ENCODE peak calls at places on chromosomes 3 and 15, in four cellular contexts. Z is stimulated activated CD4-positive, alpha-beta T cell treated with anti-CD3 and anti-CD28 coated beads, TNF-alpha, amount 100 ng/mL, for 4 hours; N is activated CD4-positive, alpha-beta T cell treated with anti-CD3 and anti-CD28 coated beads, Interleukin-2, amount 50 U/mL, for 1 hour; K is activated CD8-positive, alpha-beta memory T cell treated with anti-CD3 and anti-CD28 coated beads for 48 hours. I is an unnamed sample.

GRCh38 chr15:41079717-41080116 is 36.4 kb downstream of the INO80 start:
- DNase-seq in Z (no peak), N (no peak), K (no peak), I (no peak)

GRCh38 chr3:78148986-78149717 is 1109.3 kb downstream of the ROBO2 start:
- DNase-seq in Z (no peak), N (no peak), K (no peak), I (no peak)

GRCh38 chr3:152524198-152525140 is 255.7 kb downstream of the MBNL1 start:
- DNase-seq in Z (peak), N (peak), K (no peak), I (no peak)

GRCh38 chr3:126341755-126342150 is 15.5 kb downstream of the KLF15 start:
- DNase-seq in Z (no peak), N (no peak), K (no peak), I (no peak)

GRCh38 chr15:73844356-73844755 is 29.0 kb upstream of the TBC1D21 start:
- DNase-seq in Z (no peak), N (no peak), K (no peak), I (no peak)

GRCh38 chr15:32794973-32795372 is 77.2 kb downstream of the GREM1 start:
- DNase-seq in Z (no peak), N (no peak), K (no peak), I (no peak)

GRCh38 chr3:104460477-104461406 is 906.0 kb upstream of the ALCAM start:
- DNase-seq in Z (no peak), N (no peak), K (no peak), I (no peak)

GRCh38 chr15:25850154-25851111 is 12.7 kb downstream of the ATP10A start:
- DNase-seq in Z (peak), N (peak), K (no peak), I (no peak)

GRCh38 chr15:70879386-70879785 is 12.8 kb downstream of the THAP10 start:
- DNase-seq in Z (no peak), N (no peak), K (no peak), I (no peak)

GRCh38 chr3:129559565-129560079 is 16.6 kb downstream of the H1-8 start:
- DNase-seq in Z (no peak), N (no peak), K (no peak), I (no peak)

GRCh38 chr3:13040381-13041074 is 32.7 kb downstream of the IQSEC1 start:
- DNase-seq in Z (no peak), N (no peak), K (peak), I (no peak)

GRCh38 chr3:52843116-52843865 is 8.5 kb upstream of the MUSTN1 start:
- DNase-seq in Z (no peak), N (no peak), K (no peak), I (no peak)

I was measured in posterior cingulate gyrus.